ENCODE peak calls at places on chromosomes 16 and 17, in eight cellular contexts. Q is mucosa of descending colon; F is psoas muscle; M is heart right ventricle; H is fibroblast of villous mesenchyme; Z is thoracic aorta; V is GM13977; I is CD8-positive, alpha-beta T cell. N is an unnamed sample.

GRCh38 chr16:88478115-88478514 is 25.0 kb downstream of the ZFPM1 start:
- DNase-seq in M (no peak), V (no peak), Q (no peak), Z (no peak), H (no peak), F (no peak), I (no peak), N (no peak)

GRCh38 chr16:66878067-66878466 is 2.2 kb upstream of the PDP2 start:
- DNase-seq in M (no peak), I (no peak), F (no peak), H (no peak), Q (no peak), V (no peak), Z (no peak), N (no peak)

GRCh38 chr16:71648921-71649320 is 22.9 kb downstream of the MARVELD3 start:
- DNase-seq in I (no peak), V (no peak), Z (no peak), H (no peak), F (no peak), M (no peak), Q (no peak), N (no peak)

GRCh38 chr16:23857256-23857891 is 21.6 kb downstream of the PRKCB start:
- DNase-seq in F (no peak), Z (no peak), Q (no peak), H (no peak), M (no peak), V (no peak), I (no peak), N (no peak)

GRCh38 chr16:46573008-46573833 is 48.0 kb downstream of the SHCBP1 start:
- DNase-seq in I (no peak), F (no peak), Q (no peak), H (peak), M (no peak), V (no peak), Z (no peak), N (peak)

GRCh38 chr17:72972263-72972951 is 120.1 kb downstream of the SLC39A11 start:
- DNase-seq in F (no peak), H (no peak), Q (no peak), Z (no peak), M (no peak), I (no peak), V (no peak), N (no peak)

GRCh38 chr17:65542595-65542994 is 18.9 kb downstream of the AXIN2 start:
- DNase-seq in F (no peak), H (no peak), M (no peak), Q (no peak), I (no peak), V (no peak), Z (no peak), N (no peak)

GRCh38 chr17:70190959-70191805 is 21.9 kb downstream of the KCNJ2 start:
- DNase-seq in Q (no peak), H (no peak), M (no peak), I (no peak), F (no peak), V (no peak), Z (no peak), N (no peak)

GRCh38 chr17:76736349-76737081 is 616 bp downstream of the SRSF2 start:
- DNase-seq in H (peak), I (peak), Z (no peak), M (peak), V (peak), F (peak), Q (peak), N (peak)
- TF ChIP-seq CTCF in H (peak), I (no peak), Z (peak), M (peak), V (peak), F (no peak), Q (peak), N (no peak)

GRCh38 chr16:20243731-20244281 is 83.5 kb downstream of the GP2 start:
- DNase-seq in I (no peak), H (no peak), Z (no peak), V (no peak), Q (peak), F (no peak), M (no peak), N (no peak)

GRCh38 chr16:20236890-20237289 is 90.4 kb downstream of the GP2 start:
- DNase-seq in H (no peak), V (no peak), F (no peak), Z (no peak), Q (no peak), M (no peak), I (no peak), N (no peak)

GRCh38 chr16:20241321-20241720 is 86.0 kb downstream of the GP2 start:
- DNase-seq in H (no peak), Z (no peak), I (no peak), Q (no peak), F (no peak), M (no peak), V (no peak), N (no peak)

GRCh38 chr16:20242568-20243240 is 84.6 kb downstream of the GP2 start:
- DNase-seq in F (no peak), I (no peak), M (no peak), V (peak), H (no peak), Q (no peak), Z (no peak), N (peak)
- TF ChIP-seq CTCF in F (no peak), I (no peak), M (no peak), V (no peak), H (no peak), Q (no peak), Z (no peak), N (no peak)

GRCh38 chr16:25041437-25041836 is 26.3 kb upstream of the ARHGAP17 start:
- DNase-seq in Z (no peak), M (no peak), Q (no peak), I (no peak), F (no peak), V (no peak), H (no peak), N (no peak)
- TF ChIP-seq CTCF in Z (no peak), M (no peak), Q (no peak), I (no peak), F (no peak), V (no peak), H (no peak), N (no peak)

DNA sequence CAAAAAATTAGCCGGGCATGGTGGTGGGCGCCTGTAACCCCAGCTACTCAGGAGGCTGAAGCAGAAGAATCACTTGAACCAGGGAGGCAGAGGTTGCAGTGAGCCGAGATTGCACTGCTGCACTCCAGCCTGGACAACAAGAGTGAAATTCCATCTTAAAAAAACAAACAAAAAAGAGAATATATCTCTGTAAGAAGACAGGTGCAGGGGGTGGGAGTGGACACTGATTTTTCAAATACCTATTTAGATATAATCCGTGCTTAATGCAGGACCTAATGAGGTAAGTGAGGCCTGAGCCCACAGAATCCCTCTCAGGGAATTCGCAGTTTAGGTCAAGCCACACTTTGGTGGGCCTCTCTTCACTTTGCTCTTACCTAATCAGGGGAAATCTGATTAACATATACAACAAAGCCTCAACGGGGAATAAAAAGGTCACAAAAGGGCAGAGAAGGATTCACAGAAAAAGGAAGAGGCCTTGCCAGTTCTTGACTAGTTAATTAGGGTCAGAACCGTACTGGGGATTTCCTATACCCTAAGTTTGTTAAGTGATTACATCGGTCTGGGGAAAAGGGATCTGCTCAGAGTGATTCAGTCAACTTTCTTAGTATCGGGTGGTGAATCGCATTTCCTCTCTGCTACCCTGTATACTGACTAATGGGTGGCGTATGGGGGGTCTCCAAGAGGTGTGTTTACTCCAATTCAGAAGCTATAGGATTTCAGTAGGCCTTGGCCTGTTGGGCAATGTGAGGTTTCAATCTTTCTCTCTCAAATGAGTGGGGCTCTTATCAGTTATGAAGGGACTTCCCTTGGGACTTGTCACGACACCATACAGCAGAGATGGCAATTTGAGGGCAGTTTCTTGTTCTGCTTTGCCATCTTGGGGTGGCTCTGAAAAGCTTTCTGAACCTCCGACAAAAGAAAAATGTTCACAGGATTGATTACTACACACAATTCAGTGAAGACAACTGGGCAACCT is 1.9 kb upstream of the NFAT5 start:
- DNase-seq in Q (peak), F (no peak), M (no peak), H (peak), Z (no peak), V (peak), I (no peak), N (peak)
- TF ChIP-seq CTCF in Q (no peak), F (no peak), M (no peak), H (no peak), Z (no peak), V (no peak), I (no peak), N (no peak)

GRCh38 chr16:6012716-6013115 is 915.1 kb upstream of the EEF2KMT start:
- DNase-seq in Z (no peak), M (no peak), Q (no peak), I (no peak), V (no peak), H (no peak), F (no peak), N (no peak)

GRCh38 chr16:6020162-6020980 is 922.8 kb upstream of the EEF2KMT start:
- DNase-seq in F (no peak), M (no peak), Q (no peak), V (no peak), H (no peak), Z (no peak), I (no peak), N (no peak)

GRCh38 chr16:6018848-6019489 is 921.4 kb upstream of the EEF2KMT start:
- DNase-seq in I (no peak), Z (no peak), M (no peak), Q (no peak), F (no peak), V (no peak), H (no peak), N (no peak)

GRCh38 chr16:6019490-6019991 is 921.9 kb upstream of the EEF2KMT start:
- DNase-seq in H (no peak), Z (no peak), I (no peak), V (no peak), Q (no peak), M (no peak), F (no peak), N (no peak)

GRCh38 chr16:6016530-6017184 is 919.1 kb upstream of the EEF2KMT start:
- DNase-seq in M (no peak), F (no peak), H (no peak), Q (peak), V (no peak), Z (no peak), I (no peak), N (no peak)
- TF ChIP-seq CTCF in M (no peak), F (no peak), H (no peak), Q (no peak), V (no peak), Z (no peak), I (no peak), N (peak)